ENCODE peak calls at places on chromosomes 2 and 18, in eight cellular contexts. Y, U, I, P, R, J, T and Q are unnamed samples.

GRCh38 chr18:63936156-63936931 is 12.8 kb upstream of the HMSD start:
- DNase-seq in Y (peak; percentile 46), P (peak; percentile 83), T (peak; percentile 82), I (peak; percentile 30), R (peak; percentile 85), J (peak; percentile 95), U (peak; percentile 57), Q (peak; percentile 88)

GRCh38 chr2:74219846-74220486 is 21.6 kb downstream of the MTHFD2 start:
- DNase-seq in J (no peak), P (no peak), Y (no peak), T (no peak), U (no peak), R (no peak), I (no peak), Q (no peak)

GRCh38 chr18:7844418-7844817 is 277.3 kb downstream of the PTPRM start:
- DNase-seq in I (no peak), J (no peak), R (no peak), P (no peak), T (no peak), Y (no peak), U (no peak), Q (no peak)

GRCh38 chr18:45383228-45383627 is 232.0 kb upstream of the SLC14A2 start:
- DNase-seq in R (no peak), Y (no peak), U (no peak), P (no peak), I (no peak), T (no peak), J (no peak), Q (no peak)

GRCh38 chr2:43025709-43026290 is 200.6 kb downstream of the ZFP36L2 start:
- DNase-seq in T (no peak), U (no peak), R (no peak), I (no peak), Y (no peak), P (no peak), J (no peak), Q (no peak)

GRCh38 chr2:45001629-45002385 is 7.4 kb downstream of the SIX2 start:
- DNase-seq in R (no peak), P (no peak), T (no peak), U (no peak), J (no peak), Y (no peak), I (no peak), Q (no peak)

GRCh38 chr2:221429741-221430491 is 142.2 kb downstream of the EPHA4 start:
- DNase-seq in P (peak; percentile 19), I (no peak), Y (no peak), T (peak; percentile 43), U (no peak), R (no peak), J (no peak), Q (peak; percentile 88)

GRCh38 chr2:117085256-117085655 is 729.2 kb upstream of the DDX18 start:
- DNase-seq in I (no peak), P (no peak), T (no peak), Y (no peak), R (no peak), U (no peak), J (no peak), Q (no peak)

GRCh38 chr2:176845718-176846117 is 366.9 kb upstream of the HNRNPA3 start:
- DNase-seq in U (no peak), I (no peak), Y (no peak), J (no peak), P (no peak), R (no peak), T (no peak), Q (no peak)

GRCh38 chr2:9627310-9627709 is 3.5 kb downstream of the YWHAQ start:
- DNase-seq in U (no peak), Y (no peak), J (no peak), P (no peak), I (no peak), R (no peak), T (no peak), Q (no peak)

GRCh38 chr2:190819835-190820234 is 60.8 kb upstream of the GLS start:
- DNase-seq in P (no peak), I (no peak), T (no peak), J (no peak), R (peak; percentile 54), Y (no peak), U (no peak), Q (no peak)

GRCh38 chr2:47070920-47071824 is 83.9 kb downstream of the STPG4 start:
- DNase-seq in J (peak; percentile 85), T (peak; percentile 63), P (peak; percentile 77), Y (peak; percentile 75), I (no peak), R (no peak), U (no peak), Q (peak; percentile 94)

GRCh38 chr18:74276609-74277008 is 15.2 kb downstream of the CYB5A start:
- DNase-seq in U (no peak), P (no peak), R (no peak), Y (no peak), J (no peak), T (no peak), I (no peak), Q (no peak)

DNA sequence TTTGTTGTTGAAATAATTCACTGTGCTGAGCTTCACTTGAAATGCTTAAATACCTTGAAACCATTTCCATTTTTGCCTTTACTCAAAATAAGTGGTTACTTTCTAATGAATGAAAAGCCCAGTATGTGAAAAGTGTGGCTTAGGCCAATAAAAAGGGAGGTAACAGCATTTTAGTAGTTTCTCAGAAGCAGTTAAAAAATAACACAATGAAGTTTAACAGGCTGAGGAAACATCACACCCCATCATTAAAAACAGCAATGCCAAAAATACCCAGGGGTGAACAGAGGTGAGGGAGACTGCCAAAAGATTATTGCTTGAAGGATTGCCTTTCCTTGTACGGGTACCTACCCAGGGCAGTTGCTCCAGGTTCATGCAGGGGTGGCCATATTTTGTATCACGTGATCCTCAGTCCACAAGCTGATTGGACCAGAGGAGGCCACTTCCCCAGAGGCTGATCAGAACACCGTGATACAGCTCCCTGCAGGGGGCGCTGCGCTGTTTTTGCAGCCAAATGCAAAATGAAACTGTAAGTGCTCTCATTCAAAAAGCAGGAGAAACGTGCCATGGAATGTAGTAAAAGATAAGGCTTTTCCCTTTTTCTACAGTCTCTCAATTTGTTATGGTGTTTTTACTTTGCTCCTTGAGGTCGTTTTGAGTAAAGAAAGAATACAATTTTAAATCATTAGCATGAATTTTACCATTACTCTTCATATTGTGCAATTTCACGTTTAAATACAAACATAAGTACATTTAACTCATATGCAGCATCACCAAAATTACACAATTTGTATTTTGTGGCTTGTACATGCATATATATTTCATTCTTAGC is 70.2 kb upstream of the SH3BP4 start:
- DNase-seq in Y (peak; percentile 80), J (peak; percentile 83), T (peak; percentile 88), P (peak; percentile 90), U (peak; percentile 94), I (peak; percentile 91), R (peak; percentile 78), Q (peak; percentile 72)
- TF ChIP-seq EP300 in Y (no peak), J (no peak), T (no peak), P (no peak), U (no peak), I (no peak), R (no peak), Q (no peak)

GRCh38 chr2:161123531-161124030 is 36.6 kb upstream of the TANK start:
- DNase-seq in J (no peak), I (no peak), P (no peak), T (no peak), Y (no peak), U (no peak), R (no peak), Q (no peak)

GRCh38 chr2:161121622-161122021 is 38.6 kb upstream of the TANK start:
- DNase-seq in R (no peak), T (no peak), I (no peak), Y (no peak), P (no peak), U (no peak), J (no peak), Q (no peak)

GRCh38 chr2:161124186-161124585 is 36.0 kb upstream of the TANK start:
- DNase-seq in Y (no peak), U (no peak), J (no peak), I (no peak), T (no peak), P (no peak), R (no peak), Q (no peak)

GRCh38 chr2:161120775-161121174 is 39.5 kb upstream of the TANK start:
- DNase-seq in J (no peak), I (no peak), Y (no peak), P (no peak), U (no peak), T (no peak), R (no peak), Q (no peak)

DNA sequence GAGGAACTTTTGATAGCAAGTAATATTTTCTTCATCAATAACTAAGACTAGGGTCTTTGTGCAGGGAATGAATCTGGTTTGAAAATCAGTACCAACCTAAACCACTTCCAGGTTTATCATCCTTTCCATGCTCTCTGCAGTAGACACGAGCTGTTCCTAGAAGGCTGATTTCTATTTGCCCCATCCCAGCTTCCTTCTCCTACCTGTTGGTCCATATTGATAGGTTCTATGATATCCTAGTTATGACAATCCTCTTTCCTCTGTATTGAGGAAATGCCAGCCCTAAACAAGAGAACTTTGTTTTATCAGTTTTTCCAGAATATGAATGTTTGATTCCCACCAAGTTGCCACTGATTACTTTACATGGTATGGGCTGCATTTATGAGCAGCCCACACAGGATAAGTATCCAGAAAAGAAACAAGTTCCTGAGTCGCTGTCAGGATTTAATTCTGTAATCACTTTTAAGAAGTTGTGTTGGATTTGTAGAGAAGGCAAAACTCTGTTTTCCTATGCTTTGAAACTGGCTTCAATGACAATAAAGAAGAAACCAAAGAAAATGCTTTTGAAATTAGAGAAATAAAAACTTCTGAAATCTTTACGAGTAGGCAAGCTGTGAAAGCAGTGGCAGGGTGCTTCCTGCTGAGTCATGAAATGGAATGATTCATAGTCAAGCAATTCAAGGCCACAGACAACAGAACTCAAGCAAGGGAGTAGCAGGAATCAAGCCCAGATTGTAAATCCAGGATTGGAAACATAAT is 37.3 kb upstream of the TANK start:
- DNase-seq in U (peak; percentile 75), P (peak; percentile 49), R (no peak), J (peak; percentile 64), I (peak; percentile 32), T (no peak), Y (peak; percentile 70), Q (peak; percentile 75)
- TF ChIP-seq EP300 in U (no peak), P (no peak), R (peak; percentile 55), J (no peak), I (peak; percentile 19), T (no peak), Y (no peak), Q (no peak)

GRCh38 chr2:119113489-119113770 is 45.1 kb downstream of the C1QL2 start:
- DNase-seq in P (no peak), R (no peak), U (no peak), Y (no peak), J (no peak), T (no peak), I (no peak), Q (peak; percentile 14)
- TF ChIP-seq EP300 in P (no peak), R (no peak), U (no peak), Y (no peak), J (no peak), T (no peak), I (no peak), Q (no peak)

GRCh38 chr2:195632852-195633572 is 24.0 kb upstream of the SLC39A10 start:
- DNase-seq in R (no peak), Y (no peak), T (no peak), J (no peak), U (no peak), P (no peak), I (no peak), Q (no peak)
- TF ChIP-seq EP300 in R (no peak), Y (no peak), T (no peak), J (no peak), U (no peak), P (no peak), I (no peak), Q (no peak)

GRCh38 chr2:173511357-173511756 is 156.7 kb downstream of the CDCA7 start:
- DNase-seq in P (no peak), R (no peak), T (no peak), J (no peak), U (no peak), Y (no peak), I (no peak), Q (no peak)
- TF ChIP-seq EP300 in P (no peak), R (no peak), T (no peak), J (no peak), U (no peak), Y (no peak), I (no peak), Q (no peak)